ENCODE peak calls at places on chromosomes 4 and X, in six cellular contexts. N, K, B, R, G and T are unnamed samples. For H3K27me3 and H3K4me1, the result is how much of the 10 kb centered on the place peaks cover.

GRCh38 chrX:109300415-109300814 is 181.5 kb downstream of the GUCY2F start:
- DNase-seq in K (no peak), R (no peak), G (no peak), N (no peak), B (no peak), T (no peak)

GRCh38 chr4:161936625-161937133 is 227.1 kb downstream of the FSTL5 start:
- DNase-seq in B (no peak), K (peak), G (no peak), N (no peak), R (no peak), T (no peak)

GRCh38 chr4:94523617-94524016 is 71.9 kb downstream of the PDLIM5 start:
- DNase-seq in R (no peak), B (no peak), G (no peak), K (peak), N (no peak), T (no peak)

GRCh38 chr4:76897522-76898384 is at the start of gene SOWAHB:
- DNase-seq in B (peak), N (peak), K (no peak), R (peak), G (no peak), T (peak)

GRCh38 chr4:54213001-54213400 is 16.1 kb upstream of the PDGFRA start:
- DNase-seq in K (no peak), B (no peak), R (no peak), N (no peak), G (no peak), T (no peak)

GRCh38 chr4:153205028-153205648 is 895 bp downstream of the TRIM2 start:
- DNase-seq in B (no peak), R (no peak), N (peak), K (no peak), G (peak), T (no peak)

GRCh38 chr4:1668488-1668840 is 15.6 kb downstream of the FAM53A start:
- DNase-seq in R (no peak), N (no peak), K (no peak), B (no peak), G (no peak), T (no peak)

GRCh38 chrX:12360389-12360788 is 222.1 kb downstream of the FRMPD4 start:
- DNase-seq in B (no peak), R (no peak), N (no peak), K (peak), G (no peak), T (no peak)

GRCh38 chrX:98755912-98756311 is 1654.2 kb downstream of the PCDH19 start:
- DNase-seq in R (no peak), G (no peak), K (no peak), B (no peak), N (no peak), T (no peak)

GRCh38 chr4:25904748-25905082 is 9.3 kb upstream of the SMIM20 start:
- DNase-seq in R (no peak), B (no peak), N (no peak), K (no peak), G (no peak), T (no peak)

GRCh38 chr4:163048447-163048846 is 118.2 kb downstream of the NAF1 start:
- DNase-seq in B (no peak), K (peak), R (no peak), N (no peak), G (peak), T (no peak)

GRCh38 chr4:182141046-182141445 is 102.2 kb upstream of the TENM3 start:
- DNase-seq in B (no peak), R (no peak), K (peak), G (no peak), N (no peak), T (peak)

GRCh38 chrX:119605398-119605738 is 856 bp downstream of the NKRF start:
- DNase-seq in K (no peak), B (no peak), R (no peak), G (no peak), N (no peak), T (no peak)

GRCh38 chr4:113209652-113210320 is 160.3 kb downstream of the ANK2 start:
- DNase-seq in B (no peak), R (no peak), G (no peak), K (no peak), N (no peak), T (no peak)

GRCh38 chrX:150642421-150642820 is 50.8 kb upstream of the MTMR1 start:
- DNase-seq in G (no peak), K (no peak), B (no peak), R (no peak), N (no peak), T (no peak)

GRCh38 chrX:109840585-109840984 is 107.5 kb upstream of the ACSL4 start:
- DNase-seq in R (peak), G (peak), N (no peak), B (no peak), K (peak), T (peak)

GRCh38 chr4:3753711-3754412 is 12.3 kb upstream of the ADRA2C start:
- DNase-seq in N (no peak), K (no peak), G (no peak), R (no peak), B (no peak), T (no peak)
- H3K27me3 ChIP-seq in N (under half), K (under half), G (half or more), R (under half), B (under half), T (under half)

GRCh38 chr4:172980178-172980577 is 188.4 kb upstream of the GALNT7 start:
- DNase-seq in G (no peak), K (peak), N (no peak), R (no peak), B (no peak), T (no peak)
- H3K4me1 ChIP-seq in G (under half), K (under half), N (under half), R (under half), B (under half), T (under half)

DNA sequence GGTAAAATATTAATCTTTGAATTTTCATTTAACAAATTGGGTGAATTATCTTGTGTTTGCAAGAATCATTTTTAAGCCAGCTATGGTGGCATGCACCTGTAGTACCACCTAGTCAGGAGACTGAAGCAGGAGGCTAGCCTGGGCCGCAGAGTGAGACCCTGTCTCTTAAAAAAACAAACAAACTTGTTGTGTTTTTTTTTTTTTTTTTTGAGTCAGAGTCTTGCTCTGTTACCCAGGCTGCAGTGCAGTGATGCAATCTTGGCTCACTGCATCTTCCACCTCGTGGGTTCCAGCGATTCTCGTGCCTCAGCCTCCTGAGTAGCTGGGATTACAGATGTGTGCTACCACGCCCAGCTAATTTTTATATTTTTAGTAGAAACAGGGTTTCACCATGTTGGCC is 2.2 kb downstream of the TXLNG start:
- DNase-seq in K (peak), N (no peak), B (no peak), R (no peak), G (no peak), T (no peak)
- H3K4me3 ChIP-seq in K (no peak), N (no peak), B (no peak), R (no peak), G (no peak), T (no peak)

GRCh38 chr4:7218686-7219085 is 26.3 kb downstream of the SORCS2 start:
- DNase-seq in N (no peak), R (no peak), G (no peak), K (no peak), B (no peak), T (no peak)

GRCh38 chr4:7224878-7225533 is 32.7 kb downstream of the SORCS2 start:
- DNase-seq in R (no peak), K (no peak), N (no peak), B (no peak), G (no peak), T (peak)

GRCh38 chr4:7223566-7223965 is 31.2 kb downstream of the SORCS2 start:
- DNase-seq in N (no peak), R (no peak), G (no peak), B (no peak), K (no peak), T (peak)

GRCh38 chr4:7224001-7224400 is 31.7 kb downstream of the SORCS2 start:
- DNase-seq in R (no peak), B (no peak), K (no peak), N (no peak), G (no peak), T (no peak)

GRCh38 chr4:7222521-7222920 is 30.2 kb downstream of the SORCS2 start:
- DNase-seq in B (no peak), R (no peak), G (no peak), K (no peak), N (no peak), T (no peak)
- H3K27me3 ChIP-seq in B (under half), R (under half), G (half or more), K (under half), N (under half), T (under half)

GRCh38 chr4:40484346-40484745 is 145.3 kb downstream of the RBM47 start:
- DNase-seq in G (no peak), K (no peak), B (no peak), N (no peak), R (no peak), T (no peak)

GRCh38 chr4:40482985-40483647 is 146.5 kb downstream of the RBM47 start:
- DNase-seq in B (no peak), N (no peak), R (no peak), G (peak), K (no peak), T (no peak)

GRCh38 chr4:40481977-40482376 is 146.8 kb downstream of the CHRNA9 start:
- DNase-seq in N (no peak), K (no peak), B (no peak), G (no peak), R (no peak), T (no peak)

GRCh38 chr4:40490481-40490880 is 139.2 kb downstream of the RBM47 start:
- DNase-seq in R (no peak), K (no peak), G (no peak), N (no peak), B (no peak), T (no peak)

GRCh38 chr4:40486534-40486933 is 143.1 kb downstream of the RBM47 start:
- DNase-seq in R (no peak), K (peak), G (no peak), N (no peak), B (no peak), T (no peak)
- H3K4me1 ChIP-seq in R (under half), K (under half), G (under half), N (under half), B (under half), T (half or more)

GRCh38 chr4:42497142-42497541 is 99.9 kb downstream of the SHISA3 start:
- DNase-seq in N (no peak), K (no peak), G (no peak), R (no peak), B (no peak), T (no peak)

GRCh38 chr4:42488554-42488953 is 91.3 kb downstream of the SHISA3 start:
- DNase-seq in K (no peak), B (no peak), N (no peak), R (no peak), G (no peak), T (no peak)

GRCh38 chr4:42490015-42490414 is 92.7 kb downstream of the SHISA3 start:
- DNase-seq in B (no peak), G (no peak), N (no peak), K (no peak), R (no peak), T (no peak)

GRCh38 chr4:42489095-42489494 is 91.8 kb downstream of the SHISA3 start:
- DNase-seq in K (no peak), G (no peak), N (no peak), R (no peak), B (no peak), T (no peak)

GRCh38 chr4:42492977-42493376 is 95.7 kb downstream of the SHISA3 start:
- DNase-seq in R (no peak), B (no peak), K (no peak), N (no peak), G (no peak), T (no peak)
- H3K4me3 ChIP-seq in R (no peak), B (no peak), K (no peak), N (no peak), G (no peak), T (no peak)

GRCh38 chr4:13511101-13511500 is 27.0 kb upstream of the RAB28 start:
- DNase-seq in K (no peak), R (no peak), G (no peak), B (no peak), N (no peak), T (no peak)

GRCh38 chr4:13514722-13515121 is 29.6 kb downstream of the NKX3-2 start:
- DNase-seq in N (no peak), R (no peak), K (no peak), B (no peak), G (no peak), T (no peak)

GRCh38 chr4:13521047-13521446 is 23.3 kb downstream of the NKX3-2 start:
- DNase-seq in N (no peak), R (no peak), G (peak), K (no peak), B (no peak), T (no peak)

GRCh38 chr4:13516315-13516860 is 27.9 kb downstream of the NKX3-2 start:
- DNase-seq in R (no peak), G (no peak), B (no peak), K (no peak), N (no peak), T (no peak)

GRCh38 chr4:13515268-13515667 is 29.0 kb downstream of the NKX3-2 start:
- DNase-seq in B (no peak), G (no peak), K (no peak), R (no peak), N (no peak), T (no peak)
- H3K27me3 ChIP-seq in B (under half), G (under half), K (under half), R (under half), N (under half), T (under half)

GRCh38 chrX:69051901-69052300 is 113.4 kb downstream of the PJA1 start:
- DNase-seq in G (no peak), K (no peak), B (no peak), N (no peak), R (no peak), T (no peak)

GRCh38 chrX:69046996-69047490 is 118.2 kb downstream of the PJA1 start:
- DNase-seq in B (no peak), K (no peak), R (no peak), G (no peak), N (no peak), T (no peak)

GRCh38 chrX:69055193-69055592 is 110.1 kb downstream of the PJA1 start:
- DNase-seq in B (no peak), G (no peak), R (no peak), N (no peak), K (no peak), T (no peak)

GRCh38 chrX:69045616-69046345 is 119.5 kb downstream of the PJA1 start:
- DNase-seq in N (no peak), K (no peak), B (no peak), G (no peak), R (no peak), T (no peak)

DNA sequence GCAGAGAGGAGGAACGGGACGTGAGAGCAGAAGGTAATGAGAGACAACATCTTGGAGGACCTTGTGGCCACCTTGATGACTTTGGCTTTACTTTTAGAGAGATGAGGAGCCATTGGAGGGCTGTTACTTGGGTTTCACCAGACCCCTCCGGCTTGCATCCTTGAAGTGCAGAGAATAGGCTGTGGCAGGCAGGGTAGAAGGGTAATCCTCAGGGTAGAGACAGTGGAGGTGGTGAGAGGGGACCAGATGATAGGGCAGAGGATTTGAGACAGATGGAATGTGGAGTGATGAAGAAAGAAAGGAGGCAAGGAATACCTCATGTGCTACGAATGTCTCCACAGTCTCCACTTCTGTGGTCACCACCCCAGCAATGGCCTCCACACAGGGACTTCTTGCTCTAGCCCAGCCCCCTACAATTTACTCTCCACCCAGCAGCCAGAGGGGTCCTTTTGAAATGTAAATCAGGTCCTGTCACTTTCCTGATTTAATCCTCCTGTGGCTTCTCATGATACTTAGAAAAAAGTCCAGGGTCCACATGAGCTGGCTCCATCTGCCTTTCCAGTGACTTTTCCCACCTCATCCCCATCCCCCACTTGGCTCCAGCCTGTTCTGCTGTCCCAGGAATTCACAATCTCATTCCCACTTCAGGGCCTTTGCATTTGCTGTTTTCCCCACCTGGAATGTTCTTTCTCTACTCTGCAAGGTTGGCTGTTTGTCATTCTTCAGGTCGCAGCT is 115.0 kb downstream of the PJA1 start:
- DNase-seq in R (peak), G (no peak), B (no peak), K (no peak), N (no peak), T (no peak)
- H3K4me1 ChIP-seq in R (under half), G (under half), B (under half), K (under half), N (under half), T (under half)